ENCODE peak calls at places on chromosomes 2 and 18, in five cellular contexts. One of them, this sample, is unnamed.
A peak's percentile ranks its signal among the peaks of the same experiment; 100 is the strongest.

GRCh38 chr2:222361787-222362186 is 62.6 kb upstream of the SGPP2 start:
- DNase-seq in GM03348: no peak
- DNase-seq in H1: no peak
- DNase-seq in heart right ventricle: no peak
- DNase-seq in stimulated activated CD4-positive, alpha-beta T cell treated with anti-CD3 and anti-CD28 coated beads, Interleukin-2, amount 100 ng/mL, for 24 hours: no peak
- DNase-seq in this sample: no peak

GRCh38 chr2:152071518-152071917 is 27.3 kb downstream of the CACNB4 start:
- DNase-seq in GM03348: no peak
- DNase-seq in H1: no peak
- DNase-seq in heart right ventricle: no peak
- DNase-seq in stimulated activated CD4-positive, alpha-beta T cell treated with anti-CD3 and anti-CD28 coated beads, Interleukin-2, amount 100 ng/mL, for 24 hours: no peak
- DNase-seq in this sample: no peak

GRCh38 chr2:191748050-191748449 is 70.1 kb downstream of the NABP1 start:
- DNase-seq in GM03348: peak; percentile 33
- DNase-seq in H1: no peak
- DNase-seq in heart right ventricle: no peak
- DNase-seq in stimulated activated CD4-positive, alpha-beta T cell treated with anti-CD3 and anti-CD28 coated beads, Interleukin-2, amount 100 ng/mL, for 24 hours: no peak
- DNase-seq in this sample: no peak

GRCh38 chr2:8821276-8822217 is 15.9 kb downstream of the KIDINS220 start:
- DNase-seq in GM03348: peak; percentile 65
- DNase-seq in H1: no peak
- DNase-seq in heart right ventricle: peak; percentile 30
- DNase-seq in stimulated activated CD4-positive, alpha-beta T cell treated with anti-CD3 and anti-CD28 coated beads, Interleukin-2, amount 100 ng/mL, for 24 hours: no peak
- DNase-seq in this sample: peak; percentile 75

GRCh38 chr18:70464343-70465114 is 175.7 kb downstream of the SOCS6 start:
- DNase-seq in GM03348: peak; percentile 80
- DNase-seq in H1: peak; percentile 73
- DNase-seq in heart right ventricle: peak; percentile 73
- DNase-seq in stimulated activated CD4-positive, alpha-beta T cell treated with anti-CD3 and anti-CD28 coated beads, Interleukin-2, amount 100 ng/mL, for 24 hours: peak; percentile 49
- DNase-seq in this sample: peak; percentile 87

GRCh38 chr2:54052825-54053718 is 62.3 kb upstream of the ACYP2 start:
- DNase-seq in GM03348: no peak
- DNase-seq in H1: no peak
- DNase-seq in heart right ventricle: no peak
- DNase-seq in stimulated activated CD4-positive, alpha-beta T cell treated with anti-CD3 and anti-CD28 coated beads, Interleukin-2, amount 100 ng/mL, for 24 hours: no peak
- DNase-seq in this sample: no peak

GRCh38 chr18:35642802-35643201 is 61.3 kb downstream of the GALNT1 start:
- DNase-seq in GM03348: no peak
- DNase-seq in H1: no peak
- DNase-seq in heart right ventricle: no peak
- DNase-seq in stimulated activated CD4-positive, alpha-beta T cell treated with anti-CD3 and anti-CD28 coated beads, Interleukin-2, amount 100 ng/mL, for 24 hours: no peak
- DNase-seq in this sample: peak; percentile 45

GRCh38 chr2:152386266-152386665 is 51.3 kb downstream of the FMNL2 start:
- DNase-seq in GM03348: no peak
- DNase-seq in H1: no peak
- DNase-seq in heart right ventricle: no peak
- DNase-seq in stimulated activated CD4-positive, alpha-beta T cell treated with anti-CD3 and anti-CD28 coated beads, Interleukin-2, amount 100 ng/mL, for 24 hours: no peak
- DNase-seq in this sample: no peak

GRCh38 chr2:21018290-21018689 is 25.6 kb downstream of the APOB start:
- DNase-seq in GM03348: no peak
- DNase-seq in H1: no peak
- DNase-seq in heart right ventricle: no peak
- DNase-seq in stimulated activated CD4-positive, alpha-beta T cell treated with anti-CD3 and anti-CD28 coated beads, Interleukin-2, amount 100 ng/mL, for 24 hours: no peak
- DNase-seq in this sample: no peak

GRCh38 chr18:50805732-50806131 is 14.1 kb downstream of the MRO start:
- DNase-seq in GM03348: no peak
- DNase-seq in H1: no peak
- DNase-seq in heart right ventricle: no peak
- DNase-seq in stimulated activated CD4-positive, alpha-beta T cell treated with anti-CD3 and anti-CD28 coated beads, Interleukin-2, amount 100 ng/mL, for 24 hours: no peak
- DNase-seq in this sample: no peak

GRCh38 chr2:223894009-223894408 is 51.1 kb downstream of the WDFY1 start:
- DNase-seq in GM03348: no peak
- DNase-seq in H1: peak; percentile 34
- DNase-seq in heart right ventricle: no peak
- DNase-seq in stimulated activated CD4-positive, alpha-beta T cell treated with anti-CD3 and anti-CD28 coated beads, Interleukin-2, amount 100 ng/mL, for 24 hours: no peak
- DNase-seq in this sample: no peak

GRCh38 chr2:43812947-43813346 is 25.7 kb downstream of the ABCG5 start:
- DNase-seq in GM03348: no peak
- DNase-seq in H1: no peak
- DNase-seq in heart right ventricle: no peak
- DNase-seq in stimulated activated CD4-positive, alpha-beta T cell treated with anti-CD3 and anti-CD28 coated beads, Interleukin-2, amount 100 ng/mL, for 24 hours: no peak
- DNase-seq in this sample: no peak

GRCh38 chr2:42663828-42664227 is 95.4 kb downstream of the MTA3 start:
- DNase-seq in GM03348: no peak
- DNase-seq in H1: no peak
- DNase-seq in heart right ventricle: no peak
- DNase-seq in stimulated activated CD4-positive, alpha-beta T cell treated with anti-CD3 and anti-CD28 coated beads, Interleukin-2, amount 100 ng/mL, for 24 hours: no peak
- DNase-seq in this sample: no peak

GRCh38 chr2:156540706-156541105 is 104.5 kb downstream of the GPD2 start:
- DNase-seq in GM03348: peak; percentile 19
- DNase-seq in H1: no peak
- DNase-seq in heart right ventricle: no peak
- DNase-seq in stimulated activated CD4-positive, alpha-beta T cell treated with anti-CD3 and anti-CD28 coated beads, Interleukin-2, amount 100 ng/mL, for 24 hours: no peak
- DNase-seq in this sample: no peak

GRCh38 chr18:22342625-22343024 is 75.1 kb downstream of the CTAGE1 start:
- DNase-seq in GM03348: peak; percentile 55
- DNase-seq in H1: no peak
- DNase-seq in heart right ventricle: no peak
- DNase-seq in stimulated activated CD4-positive, alpha-beta T cell treated with anti-CD3 and anti-CD28 coated beads, Interleukin-2, amount 100 ng/mL, for 24 hours: no peak
- DNase-seq in this sample: peak; percentile 66

This sample was measured in osteoblast.